ENCODE peak calls at places on chromosomes 11 and 22, in seven cellular contexts. One of them, this sample, is unnamed.

GRCh38 chr22:23825246-23825905 is 13.4 kb downstream of the DERL3 start:
- DNase-seq in kidney epithelial cell: no peak
- DNase-seq in sigmoid colon: peak; percentile 52
- DNase-seq in heart left ventricle: no peak
- DNase-seq in HCT116: no peak
- DNase-seq in small intestine: no peak
- DNase-seq in aorta: peak; percentile 65
- DNase-seq in this sample: peak; percentile 7

GRCh38 chr11:3878036-3878584 is 22.6 kb downstream of the STIM1 start:
- DNase-seq in kidney epithelial cell: no peak
- DNase-seq in sigmoid colon: no peak
- DNase-seq in heart left ventricle: no peak
- DNase-seq in HCT116: no peak
- DNase-seq in small intestine: no peak
- DNase-seq in aorta: no peak
- DNase-seq in this sample: no peak

GRCh38 chr11:70002433-70002832 is 75.7 kb upstream of the ANO1 start:
- DNase-seq in kidney epithelial cell: no peak
- DNase-seq in sigmoid colon: no peak
- DNase-seq in heart left ventricle: no peak
- DNase-seq in HCT116: no peak
- DNase-seq in small intestine: no peak
- DNase-seq in aorta: no peak
- DNase-seq in this sample: no peak

GRCh38 chr11:131145806-131146205 is 224.6 kb upstream of the NTM start:
- DNase-seq in kidney epithelial cell: no peak
- DNase-seq in sigmoid colon: no peak
- DNase-seq in heart left ventricle: no peak
- DNase-seq in HCT116: no peak
- DNase-seq in small intestine: no peak
- DNase-seq in aorta: no peak
- DNase-seq in this sample: no peak

GRCh38 chr22:26168934-26169311 is 339 bp upstream of the SEZ6L start:
- DNase-seq in kidney epithelial cell: no peak
- DNase-seq in sigmoid colon: no peak
- DNase-seq in heart left ventricle: no peak
- DNase-seq in HCT116: no peak
- DNase-seq in small intestine: no peak
- DNase-seq in aorta: no peak
- DNase-seq in this sample: no peak

GRCh38 chr11:57373146-57373545 is 7.8 kb downstream of the PRG3 start:
- DNase-seq in kidney epithelial cell: no peak
- DNase-seq in sigmoid colon: no peak
- DNase-seq in heart left ventricle: no peak
- DNase-seq in HCT116: no peak
- DNase-seq in small intestine: no peak
- DNase-seq in aorta: no peak
- DNase-seq in this sample: no peak

GRCh38 chr11:1047576-1048156 is 11.1 kb upstream of the MUC6 start:
- DNase-seq in kidney epithelial cell: no peak
- DNase-seq in sigmoid colon: peak; percentile 38
- DNase-seq in heart left ventricle: peak; percentile 24
- DNase-seq in HCT116: no peak
- DNase-seq in small intestine: no peak
- DNase-seq in aorta: no peak
- DNase-seq in this sample: peak; percentile 32

GRCh38 chr11:68999093-68999747 is 13.8 kb downstream of the MRGPRF start:
- DNase-seq in kidney epithelial cell: no peak
- DNase-seq in sigmoid colon: peak; percentile 83
- DNase-seq in heart left ventricle: no peak
- DNase-seq in HCT116: no peak
- DNase-seq in small intestine: no peak
- DNase-seq in aorta: peak; percentile 60
- DNase-seq in this sample: no peak

GRCh38 chr11:86063536-86063935 is 5.3 kb downstream of the PICALM start:
- DNase-seq in kidney epithelial cell: no peak
- DNase-seq in sigmoid colon: no peak
- DNase-seq in heart left ventricle: no peak
- DNase-seq in HCT116: no peak
- DNase-seq in small intestine: no peak
- DNase-seq in aorta: no peak
- DNase-seq in this sample: no peak

GRCh38 chr11:942853-943252 is 17.2 kb downstream of the AP2A2 start:
- DNase-seq in kidney epithelial cell: no peak
- DNase-seq in sigmoid colon: no peak
- DNase-seq in heart left ventricle: peak; percentile 29
- DNase-seq in HCT116: no peak
- DNase-seq in small intestine: peak; percentile 42
- DNase-seq in aorta: no peak
- DNase-seq in this sample: no peak

GRCh38 chr22:30416403-30416802 is 9.2 kb upstream of the MTFP1 start:
- DNase-seq in kidney epithelial cell: no peak
- DNase-seq in sigmoid colon: no peak
- DNase-seq in heart left ventricle: no peak
- DNase-seq in HCT116: no peak
- DNase-seq in small intestine: peak; percentile 93
- DNase-seq in aorta: no peak
- DNase-seq in this sample: no peak

GRCh38 chr22:20857838-20858614 is 585 bp downstream of the PI4KA start:
- DNase-seq in kidney epithelial cell: no peak
- DNase-seq in sigmoid colon: peak; percentile 95
- DNase-seq in heart left ventricle: peak; percentile 94
- DNase-seq in HCT116: peak; percentile 64
- DNase-seq in small intestine: peak; percentile 15
- DNase-seq in aorta: peak; percentile 96
- DNase-seq in this sample: peak; percentile 91

GRCh38 chr11:92163879-92164278 is 60.7 kb upstream of the FAT3 start:
- DNase-seq in kidney epithelial cell: no peak
- DNase-seq in sigmoid colon: no peak
- DNase-seq in heart left ventricle: no peak
- DNase-seq in HCT116: no peak
- DNase-seq in small intestine: no peak
- DNase-seq in aorta: no peak
- DNase-seq in this sample: no peak

GRCh38 chr22:45334068-45334467 is 24.3 kb downstream of the FAM118A start:
- DNase-seq in kidney epithelial cell: no peak
- DNase-seq in sigmoid colon: no peak
- DNase-seq in heart left ventricle: no peak
- DNase-seq in HCT116: no peak
- DNase-seq in small intestine: peak; percentile 19
- DNase-seq in aorta: no peak
- DNase-seq in this sample: no peak

GRCh38 chr11:122036022-122036421 is 80.0 kb downstream of the BLID start:
- DNase-seq in kidney epithelial cell: no peak
- DNase-seq in sigmoid colon: no peak
- DNase-seq in heart left ventricle: no peak
- DNase-seq in HCT116: no peak
- DNase-seq in small intestine: no peak
- DNase-seq in aorta: no peak
- DNase-seq in this sample: no peak

GRCh38 chr11:2653930-2654739 is 45.7 kb downstream of the KCNQ1OT1 start:
- DNase-seq in kidney epithelial cell: no peak
- DNase-seq in sigmoid colon: no peak
- DNase-seq in heart left ventricle: no peak
- DNase-seq in HCT116: no peak
- DNase-seq in small intestine: no peak
- DNase-seq in aorta: peak; percentile 70
- DNase-seq in this sample: no peak

GRCh38 chr22:45422237-45422983 is 8.9 kb downstream of the RIBC2 start:
- DNase-seq in kidney epithelial cell: no peak
- DNase-seq in sigmoid colon: no peak
- DNase-seq in heart left ventricle: no peak
- DNase-seq in HCT116: no peak
- DNase-seq in small intestine: no peak
- DNase-seq in aorta: no peak
- DNase-seq in this sample: no peak

DNA sequence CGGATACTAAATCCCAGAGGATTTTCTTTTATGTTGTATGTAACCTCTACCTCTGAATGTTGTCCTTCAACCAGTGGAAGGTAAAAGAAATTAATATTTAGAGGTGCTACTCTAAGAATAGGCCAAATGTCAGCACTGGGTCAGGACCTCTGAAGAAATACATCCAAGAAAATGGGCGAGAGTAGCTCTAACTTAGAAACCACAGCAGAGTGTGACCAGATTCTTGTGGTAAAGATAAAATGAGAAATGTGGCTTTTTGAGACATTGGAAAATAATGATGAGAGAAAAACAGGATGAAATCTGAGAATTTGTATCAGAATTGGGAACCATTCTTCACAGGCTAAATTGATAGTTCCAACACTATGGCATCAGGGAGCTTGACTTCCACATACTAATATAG is 63.5 kb downstream of the CSTPP1 start:
- DNase-seq in kidney epithelial cell: no peak
- DNase-seq in sigmoid colon: no peak
- DNase-seq in heart left ventricle: no peak
- DNase-seq in HCT116: no peak
- DNase-seq in small intestine: no peak
- DNase-seq in aorta: no peak
- DNase-seq in this sample: no peak
- H3K4me3 ChIP-seq in kidney epithelial cell: no peak overlapping the region
- H3K4me3 ChIP-seq in sigmoid colon: no peak overlapping the region
- H3K4me3 ChIP-seq in heart left ventricle: no peak overlapping the region
- H3K4me3 ChIP-seq in HCT116: no peak overlapping the region
- H3K4me3 ChIP-seq in small intestine: no peak overlapping the region
- H3K4me3 ChIP-seq in aorta: no peak overlapping the region
- H3K4me3 ChIP-seq in this sample: no peak overlapping the region

GRCh38 chr11:63996512-63996911 is 10.3 kb downstream of the OTUB1 start:
- DNase-seq in kidney epithelial cell: no peak
- DNase-seq in sigmoid colon: no peak
- DNase-seq in heart left ventricle: no peak
- DNase-seq in HCT116: no peak
- DNase-seq in small intestine: no peak
- DNase-seq in aorta: no peak
- DNase-seq in this sample: no peak

GRCh38 chr11:63997104-63997700 is 11.0 kb downstream of the OTUB1 start:
- DNase-seq in kidney epithelial cell: no peak
- DNase-seq in sigmoid colon: no peak
- DNase-seq in heart left ventricle: no peak
- DNase-seq in HCT116: no peak
- DNase-seq in small intestine: no peak
- DNase-seq in aorta: no peak
- DNase-seq in this sample: no peak

GRCh38 chr11:63991558-63991957 is 5.3 kb downstream of the OTUB1 start:
- DNase-seq in kidney epithelial cell: no peak
- DNase-seq in sigmoid colon: no peak
- DNase-seq in heart left ventricle: no peak
- DNase-seq in HCT116: no peak
- DNase-seq in small intestine: no peak
- DNase-seq in aorta: no peak
- DNase-seq in this sample: no peak

GRCh38 chr11:63993983-63994382 is 7.7 kb downstream of the OTUB1 start:
- DNase-seq in kidney epithelial cell: no peak
- DNase-seq in sigmoid colon: no peak
- DNase-seq in heart left ventricle: no peak
- DNase-seq in HCT116: no peak
- DNase-seq in small intestine: no peak
- DNase-seq in aorta: no peak
- DNase-seq in this sample: no peak

GRCh38 chr11:63993100-63993499 is 6.9 kb downstream of the OTUB1 start:
- DNase-seq in kidney epithelial cell: no peak
- DNase-seq in sigmoid colon: no peak
- DNase-seq in heart left ventricle: no peak
- DNase-seq in HCT116: no peak
- DNase-seq in small intestine: no peak
- DNase-seq in aorta: no peak
- DNase-seq in this sample: no peak
- H3K36me3 ChIP-seq in kidney epithelial cell: peaks cover 12% of the 10 kb centered on the region
- H3K36me3 ChIP-seq in sigmoid colon: peaks cover 28% of the 10 kb centered on the region
- H3K36me3 ChIP-seq in heart left ventricle: peaks cover 83% of the 10 kb centered on the region
- H3K36me3 ChIP-seq in HCT116: peaks cover 47% of the 10 kb centered on the region
- H3K36me3 ChIP-seq in small intestine: peaks cover 2% of the 10 kb centered on the region
- H3K36me3 ChIP-seq in aorta: no peaks in the 10 kb centered on the region
- H3K36me3 ChIP-seq in this sample: peaks cover 10% of the 10 kb centered on the region

DNA sequence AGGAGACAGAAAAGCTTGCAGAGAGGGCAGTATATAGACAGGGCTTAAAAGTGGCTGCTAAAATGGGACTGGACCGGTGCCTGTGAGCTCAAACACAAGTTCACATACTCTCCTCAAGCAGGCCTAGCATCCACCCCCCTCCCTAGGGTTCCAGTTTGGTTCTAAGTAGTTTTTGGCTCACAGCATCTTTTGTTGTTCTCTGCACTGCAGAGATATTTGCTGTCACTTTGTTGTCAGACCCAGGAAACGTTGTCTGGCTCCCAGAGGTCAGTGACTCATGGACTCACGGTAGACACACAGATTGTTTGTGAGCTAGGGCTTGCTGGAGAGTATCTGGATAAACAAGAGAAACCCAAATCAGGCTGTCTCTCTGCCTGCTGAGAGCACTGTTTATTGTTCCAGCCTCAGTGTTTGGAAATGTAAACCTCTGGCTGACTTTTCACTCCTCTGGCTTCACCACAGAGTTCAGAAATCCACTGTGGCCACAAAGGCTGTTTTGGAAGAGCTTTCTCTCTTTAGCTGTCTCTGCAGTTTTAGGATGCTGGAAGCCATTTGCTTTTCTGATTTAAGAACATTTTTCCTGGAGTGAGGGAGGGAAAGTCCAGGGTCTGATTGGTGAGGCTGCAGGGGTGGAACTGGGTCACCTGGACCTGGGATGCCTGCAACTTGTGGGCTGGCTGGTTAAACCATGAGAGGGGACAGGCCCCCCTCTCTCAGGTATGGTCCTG is 303.7 kb upstream of the PLET1 start:
- DNase-seq in kidney epithelial cell: no peak
- DNase-seq in sigmoid colon: no peak
- DNase-seq in heart left ventricle: no peak
- DNase-seq in HCT116: no peak
- DNase-seq in small intestine: peak; percentile 7
- DNase-seq in aorta: no peak
- DNase-seq in this sample: no peak
- H3K4me3 ChIP-seq in kidney epithelial cell: no peak overlapping the region
- H3K4me3 ChIP-seq in sigmoid colon: no peak overlapping the region
- H3K4me3 ChIP-seq in heart left ventricle: no peak overlapping the region
- H3K4me3 ChIP-seq in HCT116: no peak overlapping the region
- H3K4me3 ChIP-seq in small intestine: no peak overlapping the region
- H3K4me3 ChIP-seq in aorta: no peak overlapping the region
- H3K4me3 ChIP-seq in this sample: no peak overlapping the region

GRCh38 chr22:49786976-49787843 is 40.5 kb downstream of the BRD1 start:
- DNase-seq in kidney epithelial cell: no peak
- DNase-seq in sigmoid colon: no peak
- DNase-seq in heart left ventricle: no peak
- DNase-seq in HCT116: no peak
- DNase-seq in small intestine: no peak
- DNase-seq in aorta: peak; percentile 67
- DNase-seq in this sample: no peak

GRCh38 chr22:49787861-49788260 is 39.8 kb downstream of the BRD1 start:
- DNase-seq in kidney epithelial cell: no peak
- DNase-seq in sigmoid colon: no peak
- DNase-seq in heart left ventricle: no peak
- DNase-seq in HCT116: no peak
- DNase-seq in small intestine: no peak
- DNase-seq in aorta: no peak
- DNase-seq in this sample: no peak

GRCh38 chr22:49790912-49791311 is 36.8 kb downstream of the BRD1 start:
- DNase-seq in kidney epithelial cell: no peak
- DNase-seq in sigmoid colon: no peak
- DNase-seq in heart left ventricle: no peak
- DNase-seq in HCT116: no peak
- DNase-seq in small intestine: no peak
- DNase-seq in aorta: no peak
- DNase-seq in this sample: no peak

GRCh38 chr22:49789289-49790141 is 38.2 kb downstream of the BRD1 start:
- DNase-seq in kidney epithelial cell: no peak
- DNase-seq in sigmoid colon: no peak
- DNase-seq in heart left ventricle: no peak
- DNase-seq in HCT116: no peak
- DNase-seq in small intestine: no peak
- DNase-seq in aorta: no peak
- DNase-seq in this sample: peak; percentile 17

GRCh38 chr22:49788492-49788891 is 39.2 kb downstream of the BRD1 start:
- DNase-seq in kidney epithelial cell: no peak
- DNase-seq in sigmoid colon: peak; percentile 85
- DNase-seq in heart left ventricle: peak; percentile 84
- DNase-seq in HCT116: no peak
- DNase-seq in small intestine: no peak
- DNase-seq in aorta: no peak
- DNase-seq in this sample: peak; percentile 56
- H3K36me3 ChIP-seq in kidney epithelial cell: no peaks in the 10 kb centered on the region
- H3K36me3 ChIP-seq in sigmoid colon: peaks cover 7% of the 10 kb centered on the region
- H3K36me3 ChIP-seq in heart left ventricle: peaks cover 62% of the 10 kb centered on the region
- H3K36me3 ChIP-seq in HCT116: peaks cover 27% of the 10 kb centered on the region
- H3K36me3 ChIP-seq in small intestine: peaks cover 2% of the 10 kb centered on the region
- H3K36me3 ChIP-seq in aorta: no peaks in the 10 kb centered on the region
- H3K36me3 ChIP-seq in this sample: peaks cover 11% of the 10 kb centered on the region

This sample was measured in mucosa of descending colon.